ENCODE peak calls at places on chromosomes 7 and 10, in nine cellular contexts. T is AG04450, K is MM.1S, I is Peyer's patch, R is ecto neural progenitor cell, D is myocyte, N is heart right ventricle, X is brain pericyte, Y is DMS153. Q is an unnamed sample.

GRCh38 chr7:67137464-67137863 is 140.8 kb downstream of the TYW1 start:
- DNase-seq in I (no peak), R (no peak), X (no peak), K (no peak), N (no peak), Y (no peak), T (no peak), D (no peak), Q (no peak)

GRCh38 chr10:13046861-13047528 is 45.5 kb upstream of the CCDC3 start:
- DNase-seq in T (no peak), X (no peak), I (no peak), K (no peak), R (no peak), D (no peak), Y (no peak), N (no peak), Q (no peak)

GRCh38 chr10:1521741-1522140 is 215.6 kb downstream of the ADARB2 start:
- DNase-seq in K (no peak), N (no peak), X (no peak), T (no peak), I (no peak), D (no peak), Y (no peak), R (no peak), Q (no peak)

GRCh38 chr7:139153832-139154231 is 44.3 kb upstream of the ZC3HAV1 start:
- DNase-seq in X (no peak), N (no peak), T (peak), Y (no peak), I (no peak), R (no peak), D (peak), K (no peak), Q (no peak)

GRCh38 chr10:121231059-121231458 is 367.2 kb downstream of the FGFR2 start:
- DNase-seq in D (no peak), X (no peak), N (no peak), R (no peak), Y (no peak), T (no peak), I (no peak), K (no peak), Q (no peak)

GRCh38 chr7:71784781-71785180 is 627.4 kb downstream of the CALN1 start:
- DNase-seq in N (no peak), D (no peak), I (no peak), R (no peak), Y (no peak), T (no peak), K (no peak), X (no peak), Q (no peak)

GRCh38 chr10:102597131-102597891 is 47.0 kb upstream of the TRIM8 start:
- DNase-seq in X (no peak), D (no peak), N (peak), R (no peak), I (no peak), Y (no peak), K (no peak), T (no peak), Q (no peak)

GRCh38 chr7:102916426-102916825 is 3.6 kb downstream of the LRRC17 start:
- DNase-seq in N (no peak), I (no peak), X (no peak), R (no peak), T (peak), Y (no peak), K (no peak), D (peak), Q (no peak)

GRCh38 chr7:139753079-139753692 is 24.6 kb downstream of the HIPK2 start:
- DNase-seq in K (no peak), N (no peak), Y (no peak), X (no peak), D (peak), I (no peak), R (no peak), T (no peak), Q (no peak)

Q was measured in BJ.